ENCODE peak calls at places on chromosomes 7 and 10, in four cellular contexts. One of them, this sample, is unnamed.

GRCh38 chr10:636016-636730 is 53.3 kb downstream of the DIP2C start:
- DNase-seq in AG09319: no peak
- DNase-seq in neural crest cell: no peak
- DNase-seq in GM13977: no peak
- DNase-seq in this sample: no peak

GRCh38 chr7:29809533-29810155 is 3.3 kb downstream of the WIPF3 start:
- DNase-seq in AG09319: no peak
- DNase-seq in neural crest cell: no peak
- DNase-seq in GM13977: no peak
- DNase-seq in this sample: no peak

GRCh38 chr10:62277946-62278345 is 9.3 kb upstream of the RTKN2 start:
- DNase-seq in AG09319: no peak
- DNase-seq in neural crest cell: no peak
- DNase-seq in GM13977: no peak
- DNase-seq in this sample: no peak

GRCh38 chr10:99661370-99661749 is 2.1 kb downstream of the ENTPD7 start:
- DNase-seq in AG09319: no peak
- DNase-seq in neural crest cell: no peak
- DNase-seq in GM13977: no peak
- DNase-seq in this sample: no peak

GRCh38 chr7:132865766-132866531 is 215.9 kb downstream of the CHCHD3 start:
- DNase-seq in AG09319: peak; percentile 70
- DNase-seq in neural crest cell: no peak
- DNase-seq in GM13977: no peak
- DNase-seq in this sample: no peak

GRCh38 chr10:123331438-123331837 is 177.2 kb downstream of the BUB3 start:
- DNase-seq in AG09319: no peak
- DNase-seq in neural crest cell: no peak
- DNase-seq in GM13977: no peak
- DNase-seq in this sample: no peak

GRCh38 chr10:112490543-112490942 is 43.5 kb downstream of the VTI1A start:
- DNase-seq in AG09319: no peak
- DNase-seq in neural crest cell: no peak
- DNase-seq in GM13977: no peak
- DNase-seq in this sample: no peak

GRCh38 chr7:111953611-111954010 is 252.6 kb downstream of the DOCK4 start:
- DNase-seq in AG09319: no peak
- DNase-seq in neural crest cell: no peak
- DNase-seq in GM13977: no peak
- DNase-seq in this sample: no peak

GRCh38 chr10:28274475-28274874 is 28.4 kb downstream of the MPP7 start:
- DNase-seq in AG09319: no peak
- DNase-seq in neural crest cell: no peak
- DNase-seq in GM13977: no peak
- DNase-seq in this sample: no peak

GRCh38 chr7:32659853-32660252 is 164.6 kb downstream of the AVL9 start:
- DNase-seq in AG09319: no peak
- DNase-seq in neural crest cell: no peak
- DNase-seq in GM13977: no peak
- DNase-seq in this sample: no peak

GRCh38 chr10:126734957-126735356 is 64.5 kb upstream of the C10orf90 start:
- DNase-seq in AG09319: no peak
- DNase-seq in neural crest cell: no peak
- DNase-seq in GM13977: no peak
- DNase-seq in this sample: no peak

GRCh38 chr7:94223375-94224084 is 171.2 kb upstream of the COL1A2 start:
- DNase-seq in AG09319: no peak
- DNase-seq in neural crest cell: peak; percentile 17
- DNase-seq in GM13977: no peak
- DNase-seq in this sample: no peak

GRCh38 chr7:3332308-3332707 is 31.3 kb downstream of the SDK1 start:
- DNase-seq in AG09319: no peak
- DNase-seq in neural crest cell: no peak
- DNase-seq in GM13977: no peak
- DNase-seq in this sample: no peak

GRCh38 chr7:84207025-84207424 is 12.4 kb upstream of the SEMA3A start:
- DNase-seq in AG09319: no peak
- DNase-seq in neural crest cell: no peak
- DNase-seq in GM13977: no peak
- DNase-seq in this sample: no peak

GRCh38 chr7:110119883-110120581 is 970.9 kb upstream of the LRRN3 start:
- DNase-seq in AG09319: no peak
- DNase-seq in neural crest cell: no peak
- DNase-seq in GM13977: no peak
- DNase-seq in this sample: no peak

GRCh38 chr10:27998178-27998953 is 513 bp downstream of the ODAD2 start:
- DNase-seq in AG09319: no peak
- DNase-seq in neural crest cell: peak; percentile 55
- DNase-seq in GM13977: no peak
- DNase-seq in this sample: no peak

GRCh38 chr7:128035712-128036111 is 4.5 kb upstream of the LRRC4 start:
- DNase-seq in AG09319: no peak
- DNase-seq in neural crest cell: no peak
- DNase-seq in GM13977: peak; percentile 31
- DNase-seq in this sample: no peak

GRCh38 chr10:74419491-74420466 is 268.8 kb downstream of the ADK start:
- DNase-seq in AG09319: no peak
- DNase-seq in neural crest cell: no peak
- DNase-seq in GM13977: peak; percentile 21
- DNase-seq in this sample: no peak

GRCh38 chr10:98391578-98391991 is 23.4 kb downstream of the PYROXD2 start:
- DNase-seq in AG09319: no peak
- DNase-seq in neural crest cell: no peak
- DNase-seq in GM13977: peak; percentile 40
- DNase-seq in this sample: no peak

GRCh38 chr10:48885376-48885775 is 54.3 kb downstream of the LRRC18 start:
- DNase-seq in AG09319: no peak
- DNase-seq in neural crest cell: peak; percentile 12
- DNase-seq in GM13977: no peak
- DNase-seq in this sample: peak; percentile 26

GRCh38 chr10:72175166-72175565 is 40.6 kb upstream of the ANAPC16 start:
- DNase-seq in AG09319: no peak
- DNase-seq in neural crest cell: no peak
- DNase-seq in GM13977: no peak
- DNase-seq in this sample: no peak

GRCh38 chr10:125450218-125450617 is 232.7 kb downstream of the TEX36 start:
- DNase-seq in AG09319: no peak
- DNase-seq in neural crest cell: no peak
- DNase-seq in GM13977: no peak
- DNase-seq in this sample: no peak

GRCh38 chr10:123491692-123492415 is 174.3 kb upstream of the GPR26 start:
- DNase-seq in AG09319: no peak
- DNase-seq in neural crest cell: no peak
- DNase-seq in GM13977: no peak
- DNase-seq in this sample: no peak

DNA sequence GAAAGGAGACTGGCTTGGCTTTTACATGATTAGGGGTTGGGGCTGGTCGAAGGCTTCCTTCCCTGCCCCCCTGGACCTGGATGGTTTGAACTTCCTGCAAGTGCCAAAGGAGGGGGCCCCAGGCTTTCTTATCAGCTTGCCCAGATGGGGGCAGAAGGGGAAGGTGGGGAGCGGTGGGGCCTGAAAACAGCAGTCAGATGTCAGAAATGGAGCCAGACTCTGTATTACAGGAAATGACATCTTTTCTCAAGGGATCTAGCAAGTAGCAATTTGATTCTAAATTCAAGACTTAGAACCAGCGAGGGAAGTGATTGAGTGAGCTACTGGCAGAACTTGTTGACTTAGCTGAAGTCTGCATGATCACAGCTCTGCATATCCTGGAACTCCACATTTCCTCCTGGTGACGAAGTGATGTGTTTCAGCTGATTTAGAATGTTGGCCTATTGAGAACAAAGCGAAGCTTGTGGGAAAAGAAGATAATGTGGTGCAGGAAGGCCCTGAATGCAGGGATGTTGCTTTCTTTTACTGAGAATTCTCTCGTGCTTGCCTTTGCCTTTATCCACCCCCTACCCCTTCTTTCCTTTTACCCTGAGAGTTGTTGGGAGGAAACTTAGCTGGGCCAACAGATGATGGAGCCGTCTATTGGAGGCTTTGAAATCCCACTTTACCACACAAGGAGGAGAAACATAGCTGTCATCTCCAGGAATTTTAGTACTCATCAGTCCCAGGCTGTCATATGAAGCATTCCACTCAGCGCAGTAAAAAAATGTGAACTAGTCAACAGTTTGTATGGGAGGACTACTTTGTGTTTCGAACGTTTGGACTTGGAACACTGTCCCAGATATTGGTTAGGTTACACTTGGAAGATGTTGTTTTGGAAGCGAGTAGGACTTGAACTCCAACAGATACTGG is 43.2 kb downstream of the CCNY start:
- DNase-seq in AG09319: no peak
- DNase-seq in neural crest cell: no peak
- DNase-seq in GM13977: peak; percentile 60
- DNase-seq in this sample: no peak
- TF ChIP-seq CTCF in AG09319: no peak
- TF ChIP-seq CTCF in neural crest cell: no peak
- TF ChIP-seq CTCF in GM13977: peak; percentile 55
- TF ChIP-seq CTCF in this sample: no peak

DNA sequence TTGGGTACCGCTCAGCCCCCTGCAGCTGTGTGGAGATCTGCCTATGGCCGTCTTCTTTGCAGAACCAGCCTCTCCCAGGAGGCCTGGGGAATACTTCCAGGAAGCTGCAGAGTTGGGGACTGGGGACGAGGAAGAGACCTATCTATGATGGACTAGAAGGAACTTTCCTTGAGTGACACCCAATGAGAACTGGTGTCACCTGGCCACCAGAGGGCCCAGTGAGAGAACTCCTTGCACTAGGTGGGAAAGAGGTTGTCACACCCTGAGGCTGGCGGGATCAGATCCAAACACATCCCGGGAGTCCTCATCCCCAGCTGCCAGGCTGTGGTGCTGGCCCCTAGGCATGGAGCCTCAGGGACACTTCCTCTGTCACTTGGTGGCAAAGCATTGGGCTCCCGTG is 4.9 kb upstream of the GRID2IP start:
- DNase-seq in AG09319: no peak
- DNase-seq in neural crest cell: no peak
- DNase-seq in GM13977: peak; percentile 41
- DNase-seq in this sample: no peak
- TF ChIP-seq CTCF in AG09319: no peak
- TF ChIP-seq CTCF in neural crest cell: peak; percentile 39
- TF ChIP-seq CTCF in GM13977: peak; percentile 39
- TF ChIP-seq CTCF in this sample: no peak

GRCh38 chr7:22732556-22733126 is 5.6 kb downstream of the IL6 start:
- DNase-seq in AG09319: no peak
- DNase-seq in neural crest cell: no peak
- DNase-seq in GM13977: no peak
- DNase-seq in this sample: no peak
- TF ChIP-seq CTCF in AG09319: peak; percentile 7
- TF ChIP-seq CTCF in neural crest cell: no peak
- TF ChIP-seq CTCF in GM13977: peak; percentile 18
- TF ChIP-seq CTCF in this sample: no peak

DNA sequence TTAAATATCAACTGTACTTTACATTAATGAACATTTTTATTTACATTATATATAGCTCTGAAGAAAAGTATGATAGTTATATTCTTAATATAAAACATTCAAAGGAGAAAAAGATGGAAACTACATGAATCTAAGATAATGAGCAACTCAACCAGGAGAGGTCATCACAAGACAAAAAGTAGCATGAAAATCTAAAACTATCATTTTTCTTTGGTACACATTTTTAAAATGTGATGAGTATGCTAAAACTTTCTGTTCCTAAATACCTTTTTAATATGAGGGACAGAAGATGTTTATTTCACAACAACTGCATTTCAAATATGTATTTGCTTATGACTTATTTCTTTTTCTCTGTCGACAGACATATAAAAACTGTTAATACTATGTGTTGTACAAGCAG is 2.4 kb downstream of the CNTNAP2 start:
- DNase-seq in AG09319: no peak
- DNase-seq in neural crest cell: no peak
- DNase-seq in GM13977: no peak
- DNase-seq in this sample: no peak
- TF ChIP-seq CTCF in AG09319: no peak
- TF ChIP-seq CTCF in neural crest cell: no peak
- TF ChIP-seq CTCF in GM13977: no peak
- TF ChIP-seq CTCF in this sample: no peak

GRCh38 chr7:142873281-142873784 is 12.2 kb downstream of the TRPV6 start:
- DNase-seq in AG09319: no peak
- DNase-seq in neural crest cell: no peak
- DNase-seq in GM13977: peak; percentile 57
- DNase-seq in this sample: no peak
- TF ChIP-seq CTCF in AG09319: peak; percentile 33
- TF ChIP-seq CTCF in neural crest cell: peak; percentile 59
- TF ChIP-seq CTCF in GM13977: peak; percentile 69
- TF ChIP-seq CTCF in this sample: peak; percentile 30